ENCODE peak calls at places on chromosomes 6 and 20, in nine cellular contexts. N is fibroblast of the aortic adventitia; M is endothelial cell of umbilical vein; S is PC-9; L is nephron progenitor cell; U is CD8-positive, alpha-beta T cell; R is Calu3; E is HFF-Myc; V is hepatocyte. X is an unnamed sample.

GRCh38 chr6:11770546-11771466 is 7.8 kb downstream of the ADTRP start:
- DNase-seq in N (peak), R (peak), E (peak), S (peak), M (peak), V (peak), U (no peak), L (peak), X (peak)

GRCh38 chr6:162198925-162199324 is 528.6 kb downstream of the PRKN start:
- DNase-seq in L (no peak), R (peak), M (no peak), E (no peak), V (no peak), N (no peak), U (no peak), S (no peak), X (no peak)

GRCh38 chr20:63024573-63025392 is 18.0 kb upstream of the BHLHE23 start:
- DNase-seq in S (no peak), M (no peak), U (no peak), V (no peak), E (no peak), L (no peak), N (no peak), R (no peak), X (peak)

GRCh38 chr6:125671323-125671722 is 78.1 kb upstream of the HEY2 start:
- DNase-seq in M (no peak), L (no peak), R (no peak), U (no peak), V (no peak), N (no peak), S (no peak), E (no peak), X (no peak)

GRCh38 chr6:151649835-151650234 is 156.0 kb downstream of the CCDC170 start:
- DNase-seq in R (no peak), E (no peak), S (no peak), V (no peak), M (no peak), U (no peak), N (no peak), L (no peak), X (no peak)

GRCh38 chr20:53677447-53678314 is 84.0 kb upstream of the ZNF217 start:
- DNase-seq in E (no peak), L (peak), R (peak), M (peak), V (peak), U (no peak), S (no peak), N (peak), X (no peak)

GRCh38 chr20:23528867-23529431 is 38.0 kb downstream of the CST8 start:
- DNase-seq in R (no peak), U (no peak), V (peak), S (no peak), N (no peak), M (no peak), L (no peak), E (no peak), X (no peak)

GRCh38 chr6:1377526-1378223 is 11.7 kb upstream of the FOXF2 start:
- DNase-seq in M (no peak), L (no peak), U (no peak), N (no peak), R (no peak), S (no peak), E (no peak), V (no peak), X (no peak)

GRCh38 chr6:29552512-29553051 is 7.0 kb downstream of the UBD start:
- DNase-seq in V (peak), N (peak), L (no peak), E (peak), R (no peak), M (peak), U (no peak), S (no peak), X (no peak)

GRCh38 chr6:101393291-101394251 is at the start of gene GRIK2:
- DNase-seq in L (peak), M (peak), E (no peak), N (no peak), V (peak), S (peak), U (no peak), R (peak), X (no peak)

GRCh38 chr20:34199183-34199582 is 42.0 kb upstream of the ASIP start:
- DNase-seq in N (no peak), R (no peak), M (no peak), E (no peak), S (no peak), U (no peak), L (no peak), V (no peak), X (no peak)

GRCh38 chr20:25399038-25399430 is 8.4 kb upstream of the ABHD12 start:
- DNase-seq in V (peak), R (no peak), S (peak), N (peak), M (peak), E (peak), L (no peak), U (peak), X (no peak)

GRCh38 chr6:111949546-111949945 is 76.3 kb upstream of the FYN start:
- DNase-seq in L (no peak), V (no peak), S (no peak), M (no peak), R (no peak), E (no peak), U (no peak), N (no peak), X (no peak)

GRCh38 chr6:134318396-134319281 is 727 bp upstream of the SGK1 start:
- DNase-seq in U (no peak), N (no peak), E (no peak), R (no peak), M (no peak), V (no peak), S (no peak), L (no peak), X (no peak)
- TF ChIP-seq CTCF in U (no peak), N (no peak), E (no peak), R (no peak), M (no peak), V (no peak), S (no peak), L (no peak), X (no peak)

GRCh38 chr6:138105880-138106664 is 1.1 kb downstream of the PERP start:
- DNase-seq in S (no peak), R (no peak), L (no peak), V (peak), M (peak), N (peak), U (no peak), E (no peak), X (no peak)

GRCh38 chr6:138109042-138109997 is 2.1 kb upstream of the PERP start:
- DNase-seq in M (peak), S (peak), V (peak), E (peak), N (peak), R (peak), U (peak), L (peak), X (peak)

GRCh38 chr6:138107078-138107751 is at the start of gene PERP:
- DNase-seq in U (peak), E (no peak), N (peak), S (peak), L (peak), V (peak), R (peak), M (peak), X (peak)

GRCh38 chr6:138106665-138107077 is 548 bp downstream of the PERP start:
- DNase-seq in R (no peak), M (no peak), S (no peak), L (no peak), E (no peak), U (no peak), V (no peak), N (no peak), X (no peak)

DNA sequence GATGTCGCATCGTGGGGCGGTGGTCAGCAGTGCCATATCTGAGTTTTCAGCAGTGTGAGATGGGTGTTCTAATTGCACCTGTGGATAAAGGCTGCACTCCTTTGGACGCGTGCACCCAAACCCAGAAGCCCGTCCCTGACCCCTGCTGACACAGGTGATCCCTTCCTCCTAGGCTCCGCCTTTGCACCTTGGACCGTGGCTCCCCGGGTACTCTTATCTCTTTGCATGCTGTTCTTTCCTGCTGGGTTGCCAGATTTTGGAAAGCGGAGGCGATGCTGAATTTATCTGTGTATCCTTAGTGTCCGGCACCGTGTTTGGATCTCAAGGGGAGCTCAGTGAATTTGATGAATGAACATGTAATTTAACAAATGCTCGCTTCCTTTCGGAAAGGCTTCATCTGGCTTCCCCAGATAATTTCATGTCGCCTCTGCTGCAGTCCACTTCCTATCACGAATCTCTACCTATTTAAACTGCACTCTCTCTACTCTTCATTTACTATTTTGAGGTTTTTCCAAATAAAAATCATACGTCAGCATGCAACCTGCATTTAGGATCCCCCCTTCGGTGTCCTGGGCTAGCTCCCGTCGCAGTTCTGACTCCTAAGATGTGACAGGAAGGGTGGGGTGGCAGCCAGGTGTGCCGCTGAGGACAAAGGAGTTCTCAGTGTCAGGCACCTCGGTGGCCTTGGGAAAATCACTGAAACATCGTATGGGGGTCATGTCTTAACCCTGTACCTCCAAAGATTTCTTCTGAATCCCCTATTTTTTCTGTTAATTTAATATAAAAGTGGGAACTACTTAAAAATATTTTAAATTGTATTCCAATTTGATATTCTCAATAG is 753 bp upstream of the PERP start:
- DNase-seq in S (no peak), M (no peak), E (no peak), N (no peak), V (peak), R (peak), U (no peak), L (peak), X (no peak)
- TF ChIP-seq CTCF in S (no peak), M (no peak), E (no peak), N (no peak), V (no peak), R (no peak), U (no peak), L (no peak), X (no peak)

GRCh38 chr6:139927236-139927635 is 552.8 kb upstream of the CITED2 start:
- DNase-seq in U (no peak), L (no peak), E (no peak), V (no peak), S (no peak), R (no peak), N (peak), M (peak), X (no peak)
- TF ChIP-seq CTCF in U (no peak), L (no peak), E (no peak), V (peak), S (no peak), R (no peak), N (peak), M (no peak), X (no peak)

GRCh38 chr6:43954311-43955131 is 172.7 kb downstream of the MRPL14 start:
- DNase-seq in M (no peak), L (no peak), V (no peak), U (no peak), N (no peak), E (no peak), R (no peak), S (no peak), X (no peak)
- TF ChIP-seq CTCF in M (no peak), L (no peak), V (no peak), U (no peak), N (no peak), E (no peak), R (no peak), S (no peak), X (no peak)

GRCh38 chr6:50264995-50265571 is 215.4 kb upstream of the DEFB112 start:
- DNase-seq in V (peak), U (no peak), E (no peak), R (peak), L (no peak), N (no peak), S (no peak), M (no peak), X (no peak)
- TF ChIP-seq CTCF in V (peak), U (no peak), E (peak), R (peak), L (peak), N (no peak), S (peak), M (no peak), X (no peak)